ENCODE peak calls at places on chromosomes 16 and 17, in eight cellular contexts. I is H7; U is uterus; M is upper lobe of right lung; F is bronchial epithelial cell; Q is CD4-positive, CD25-positive, alpha-beta regulatory T cell; W is astrocyte; Z is ovary. E is an unnamed sample. For H3K36me3 and H3K27me3, the result is how much of the 10 kb centered on the place peaks cover.

GRCh38 chr17:61317779-61318178 is 81.9 kb upstream of the TBX2 start:
- DNase-seq in Z (no peak), W (no peak), Q (no peak), F (no peak), U (no peak), I (peak), M (no peak), E (no peak)

GRCh38 chr16:1112506-1113184 is 16.6 kb upstream of the C1QTNF8 start:
- DNase-seq in M (no peak), U (no peak), W (no peak), I (no peak), F (no peak), Z (no peak), Q (no peak), E (no peak)

GRCh38 chr17:54900457-54901229 is at the start of gene TOM1L1:
- DNase-seq in M (peak), F (peak), U (peak), I (peak), Z (peak), Q (no peak), W (peak), E (no peak)

GRCh38 chr17:31051517-31051916 is 43.3 kb upstream of the NF1 start:
- DNase-seq in Z (no peak), M (no peak), W (no peak), I (no peak), F (no peak), U (no peak), Q (no peak), E (no peak)

GRCh38 chr16:67013823-67014640 is 14.9 kb upstream of the CBFB start:
- DNase-seq in U (peak), I (peak), Q (peak), Z (peak), M (peak), W (peak), F (peak), E (peak)

GRCh38 chr17:7296189-7296861 is 1.9 kb upstream of the YBX2 start:
- DNase-seq in Q (peak), Z (peak), W (peak), U (peak), M (peak), I (peak), F (peak), E (peak)

GRCh38 chr17:62740066-62740465 is 68.0 kb downstream of the MARCHF10 start:
- DNase-seq in W (no peak), I (peak), F (no peak), M (no peak), Z (no peak), Q (no peak), U (no peak), E (no peak)

GRCh38 chr17:73510981-73511442 is 133.2 kb downstream of the SDK2 start:
- DNase-seq in I (no peak), M (no peak), W (no peak), U (no peak), F (peak), Z (no peak), Q (no peak), E (no peak)

GRCh38 chr17:42920922-42921321 is 20.3 kb downstream of the G6PC1 start:
- DNase-seq in U (no peak), Z (no peak), I (no peak), F (no peak), Q (no peak), M (no peak), W (no peak), E (no peak)

GRCh38 chr16:3152273-3153076 is 17.6 kb downstream of the ZNF213 start:
- DNase-seq in I (peak), M (peak), F (peak), Q (peak), U (peak), Z (peak), W (peak), E (peak)

GRCh38 chr17:35931794-35932419 is 1.3 kb upstream of the RDM1 start:
- DNase-seq in U (peak), M (no peak), Z (no peak), I (no peak), Q (no peak), F (no peak), W (peak), E (no peak)

GRCh38 chr16:23283571-23283970 is 18.5 kb upstream of the SCNN1B start:
- DNase-seq in F (peak), W (no peak), U (no peak), Z (no peak), I (no peak), M (no peak), Q (no peak), E (no peak)

GRCh38 chr16:55056585-55057520 is 126.2 kb downstream of the IRX5 start:
- DNase-seq in F (no peak), M (peak), Z (no peak), W (no peak), Q (no peak), I (peak), U (no peak), E (no peak)

GRCh38 chr16:72877374-72878028 is 170.4 kb downstream of the ZFHX3 start:
- DNase-seq in Q (no peak), Z (no peak), M (no peak), W (peak), U (no peak), I (no peak), F (peak), E (no peak)

GRCh38 chr16:89489731-89490385 is 503 bp downstream of the ANKRD11 start:
- DNase-seq in Z (peak), W (no peak), I (no peak), U (peak), M (peak), F (no peak), Q (no peak), E (no peak)

GRCh38 chr17:40425741-40426140 is 8.0 kb upstream of the TOP2A start:
- DNase-seq in M (peak), Z (no peak), Q (no peak), I (no peak), W (no peak), F (no peak), U (no peak), E (no peak)

GRCh38 chr16:84277244-84277823 is 17.3 kb upstream of the WFDC1 start:
- DNase-seq in W (peak), M (peak), Q (peak), F (peak), I (peak), Z (peak), U (peak), E (peak)

GRCh38 chr16:53482123-53482522 is 20.9 kb downstream of the AKTIP start:
- DNase-seq in Q (no peak), U (no peak), W (no peak), I (no peak), F (peak), M (no peak), Z (no peak), E (no peak)

GRCh38 chr17:7046127-7046724 is 2.3 kb upstream of the SLC16A11 start:
- DNase-seq in Z (peak), I (peak), W (no peak), Q (peak), M (peak), F (peak), U (no peak), E (peak)

GRCh38 chr16:83458612-83459011 is 349.2 kb upstream of the HSBP1 start:
- DNase-seq in I (no peak), Q (no peak), W (peak), Z (no peak), F (peak), M (no peak), U (no peak), E (no peak)

GRCh38 chr17:74513987-74514631 is 17.2 kb downstream of the CD300LB start:
- DNase-seq in Z (no peak), U (no peak), M (no peak), W (peak), I (no peak), F (peak), Q (peak), E (no peak)

GRCh38 chr17:81130385-81131288 is 34.7 kb upstream of the PVALEF start:
- DNase-seq in F (no peak), I (peak), Z (no peak), Q (no peak), M (peak), W (no peak), U (no peak), E (no peak)

GRCh38 chr17:17685775-17686291 is 4.6 kb downstream of the RAI1 start:
- DNase-seq in U (no peak), W (peak), Q (no peak), F (peak), I (peak), Z (peak), M (peak), E (no peak)

GRCh38 chr17:37405955-37406634 is 541 bp downstream of the ACACA start:
- DNase-seq in M (no peak), F (peak), Z (no peak), Q (no peak), I (no peak), U (no peak), W (no peak), E (no peak)

GRCh38 chr17:35748323-35748960 is 4.6 kb downstream of the GAS2L2 start:
- DNase-seq in I (peak), Z (no peak), W (no peak), Q (no peak), U (no peak), M (peak), F (peak), E (no peak)

GRCh38 chr16:2009791-2010510 is at the start of gene ZNF598:
- DNase-seq in W (peak), Z (peak), I (peak), Q (peak), U (peak), F (peak), M (peak), E (peak)

GRCh38 chr17:11372692-11373091 is 131.7 kb downstream of the SHISA6 start:
- DNase-seq in W (no peak), Q (no peak), Z (no peak), I (no peak), U (no peak), M (no peak), F (no peak), E (no peak)

GRCh38 chr16:54477766-54478165 is 191.2 kb upstream of the IRX3 start:
- DNase-seq in F (no peak), Q (no peak), I (no peak), Z (no peak), U (no peak), M (no peak), W (no peak), E (no peak)

GRCh38 chr17:57873261-57874057 is 23.6 kb upstream of the MRPS23 start:
- DNase-seq in U (no peak), W (no peak), Q (no peak), I (peak), Z (no peak), M (no peak), F (no peak), E (no peak)

GRCh38 chr17:57871155-57871554 is 21.3 kb upstream of the MRPS23 start:
- DNase-seq in I (peak), W (no peak), M (no peak), Z (no peak), Q (no peak), U (no peak), F (no peak), E (no peak)

GRCh38 chr17:57871863-57872262 is 22.0 kb upstream of the MRPS23 start:
- DNase-seq in I (peak), M (no peak), Z (no peak), Q (no peak), W (no peak), F (no peak), U (no peak), E (no peak)

GRCh38 chr17:57874058-57874419 is 24.2 kb upstream of the MRPS23 start:
- DNase-seq in W (no peak), Q (no peak), M (no peak), F (no peak), I (no peak), Z (no peak), U (no peak), E (no peak)

DNA sequence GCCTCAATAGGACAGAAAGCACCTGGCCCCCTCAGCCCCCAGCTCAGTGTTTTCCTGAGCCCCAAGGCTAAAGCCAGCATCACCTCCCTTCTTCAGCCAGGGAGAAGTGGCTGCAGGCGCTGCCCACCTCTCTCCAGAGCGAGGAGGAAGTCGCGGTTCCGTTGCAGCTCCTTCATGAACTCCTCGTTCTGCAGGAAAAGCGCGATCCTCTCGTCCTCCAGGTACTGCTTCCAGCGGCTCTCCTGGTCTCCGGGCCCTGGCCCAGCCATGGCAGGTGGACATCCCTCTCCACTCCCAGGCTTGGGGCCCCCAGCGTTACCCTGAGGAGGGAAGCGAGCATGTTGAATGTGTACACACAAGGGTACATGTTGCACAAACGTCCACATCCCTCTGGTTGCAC is 22.7 kb upstream of the MRPS23 start:
- DNase-seq in W (no peak), I (peak), U (no peak), Q (no peak), F (no peak), Z (no peak), M (no peak), E (no peak)
- H3K36me3 ChIP-seq in W (under half), I (under half), U (under half), Q (under half), F (under half), Z (under half), M (under half), E (under half)

DNA sequence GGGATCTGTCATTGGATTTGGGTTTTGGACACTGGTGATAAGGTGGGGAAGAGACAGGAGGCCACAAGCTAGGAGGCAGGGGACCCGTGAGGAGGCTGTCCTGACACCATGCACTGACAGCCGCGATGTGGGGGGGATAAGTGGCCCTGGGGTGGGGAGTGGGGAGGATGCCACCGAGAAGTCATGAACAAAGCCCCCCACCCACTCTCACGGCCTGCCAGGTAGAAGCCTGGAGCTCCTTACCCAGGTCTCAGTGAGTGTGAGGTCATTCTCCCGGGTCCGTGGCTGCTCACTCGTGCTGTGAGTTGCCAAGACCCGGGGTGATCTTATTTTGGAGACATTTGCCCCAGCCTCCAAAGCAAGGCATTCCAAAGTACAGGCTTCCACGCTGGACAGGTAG is 165.9 kb upstream of the TNRC6C start:
- DNase-seq in W (no peak), I (no peak), U (no peak), M (no peak), F (no peak), Z (no peak), Q (no peak), E (no peak)
- H3K27me3 ChIP-seq in W (under half), I (under half), U (under half), M (under half), F (under half), Z (under half), Q (under half), E (under half)

DNA sequence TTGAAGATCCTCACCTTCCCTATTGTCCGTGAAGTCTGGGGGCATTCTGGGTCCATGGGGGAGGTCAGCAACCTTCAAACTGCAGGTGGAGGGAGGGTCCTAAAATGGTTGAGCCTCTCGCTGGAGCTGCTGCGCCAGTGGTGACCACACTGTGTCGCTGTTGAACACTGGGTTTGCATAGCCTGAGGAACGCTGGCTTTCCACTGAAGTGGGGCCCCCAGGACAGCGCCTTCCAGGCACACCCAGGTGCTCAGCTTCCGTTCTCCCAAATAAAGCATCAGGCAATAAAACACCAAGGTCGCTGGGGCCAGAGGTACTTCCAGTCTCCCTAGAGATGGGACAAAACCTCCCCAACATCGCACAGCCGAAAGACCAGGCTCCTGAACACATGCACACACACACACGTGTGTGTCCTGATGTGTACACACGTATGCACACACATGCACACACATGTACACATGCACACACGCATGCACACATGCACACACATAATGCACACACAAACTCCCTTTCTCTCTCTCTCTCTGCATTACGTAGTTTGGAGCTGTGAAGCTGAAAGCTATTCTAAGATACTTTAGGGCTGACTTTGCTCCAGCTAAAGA is 120.6 kb downstream of the IRF8 start:
- DNase-seq in M (peak), U (no peak), W (no peak), Z (no peak), I (peak), F (no peak), Q (no peak), E (no peak)
- H3K4me3 ChIP-seq in M (no peak), U (no peak), W (no peak), Z (no peak), I (no peak), F (no peak), Q (no peak), E (no peak)

GRCh38 chr16:74591914-74592650 is 14.8 kb downstream of the GLG1 start:
- DNase-seq in F (no peak), W (no peak), M (no peak), Q (no peak), I (no peak), Z (no peak), U (no peak), E (no peak)
- H3K36me3 ChIP-seq in F (under half), W (under half), M (under half), Q (under half), I (under half), Z (under half), U (under half), E (under half)

GRCh38 chr17:57045868-57046671 is 39.0 kb upstream of the AKAP1 start:
- DNase-seq in F (no peak), M (peak), Q (no peak), I (peak), W (no peak), Z (no peak), U (no peak), E (peak)
- H3K27me3 ChIP-seq in F (under half), M (under half), Q (under half), I (under half), W (under half), Z (under half), U (under half), E (under half)

GRCh38 chr16:11977206-11978041 is 890 bp downstream of the SNX29 start:
- DNase-seq in W (peak), M (no peak), F (peak), I (peak), Z (peak), U (peak), Q (no peak), E (no peak)

GRCh38 chr16:11980167-11980844 is 3.8 kb downstream of the SNX29 start:
- DNase-seq in U (no peak), Q (no peak), F (no peak), I (no peak), Z (no peak), W (no peak), M (no peak), E (no peak)

GRCh38 chr16:11976850-11977205 is 294 bp downstream of the SNX29 start:
- DNase-seq in Z (no peak), F (no peak), Q (no peak), U (no peak), M (no peak), I (no peak), W (no peak), E (no peak)

GRCh38 chr16:11973065-11973464 is 3.5 kb upstream of the SNX29 start:
- DNase-seq in I (no peak), F (peak), U (no peak), Z (no peak), M (no peak), Q (no peak), W (no peak), E (no peak)

GRCh38 chr16:11978080-11978479 is 1.5 kb downstream of the SNX29 start:
- DNase-seq in I (no peak), F (no peak), Z (no peak), M (no peak), Q (no peak), W (no peak), U (no peak), E (no peak)
- H3K4me3 ChIP-seq in I (no peak), F (no peak), Z (no peak), M (peak), Q (no peak), W (no peak), U (peak), E (no peak)

GRCh38 chr17:28641579-28641978 is 3.4 kb downstream of the BLTP2 start:
- DNase-seq in I (no peak), Z (no peak), W (no peak), M (no peak), F (no peak), U (no peak), Q (no peak), E (no peak)
- H3K36me3 ChIP-seq in I (half or more), Z (under half), W (half or more), M (half or more), F (under half), U (under half), Q (half or more), E (half or more)

GRCh38 chr17:1750628-1751027 is 8.0 kb downstream of the SERPINF2 start:
- DNase-seq in U (no peak), Q (no peak), W (no peak), I (no peak), F (no peak), Z (no peak), M (peak), E (no peak)
- H3K27me3 ChIP-seq in U (under half), Q (under half), W (under half), I (under half), F (under half), Z (under half), M (under half), E (under half)

GRCh38 chr16:71845639-71846431 is at the start of gene ATXN1L:
- DNase-seq in M (peak), U (peak), Q (peak), I (peak), Z (peak), F (peak), W (peak), E (peak)

GRCh38 chr16:71846443-71846842 is 667 bp downstream of the ATXN1L start:
- DNase-seq in U (no peak), M (no peak), F (no peak), Z (peak), W (no peak), Q (peak), I (peak), E (no peak)

GRCh38 chr16:71848622-71849021 is 2.8 kb downstream of the ATXN1L start:
- DNase-seq in U (no peak), M (no peak), W (no peak), Q (no peak), I (no peak), F (no peak), Z (no peak), E (no peak)

GRCh38 chr16:71843517-71844031 is 2.2 kb upstream of the ATXN1L start:
- DNase-seq in Z (no peak), W (no peak), F (no peak), Q (no peak), U (no peak), M (no peak), I (no peak), E (no peak)

DNA sequence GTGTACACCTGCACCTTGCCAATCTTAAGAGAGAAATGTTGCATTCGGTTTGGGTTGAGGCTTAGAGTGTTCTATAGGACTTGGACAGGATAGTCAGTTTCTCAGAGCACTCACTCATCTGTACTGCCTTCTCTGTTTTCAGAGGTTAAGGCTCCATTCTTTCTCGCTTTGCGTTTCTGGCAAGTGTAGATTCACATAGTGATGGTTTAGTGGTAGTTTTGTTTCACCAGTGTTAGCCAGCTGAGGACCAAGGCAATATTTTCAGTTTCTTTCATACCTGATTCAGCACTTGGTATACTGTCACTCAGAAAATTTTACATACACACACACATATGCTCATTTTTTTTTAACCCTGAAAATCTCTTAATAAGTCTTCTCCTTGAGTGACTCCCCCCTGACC is 1.3 kb downstream of the ATXN1L start:
- DNase-seq in U (no peak), F (no peak), Z (no peak), Q (no peak), M (no peak), I (no peak), W (no peak), E (no peak)
- H3K4me3 ChIP-seq in U (peak), F (peak), Z (no peak), Q (peak), M (peak), I (peak), W (peak), E (peak)